ENCODE peak calls at places on chromosomes 7 and 10, in ten cellular contexts. I, C, H, R, X, O, N, Q, M and P are unnamed samples. For H3K4me1, the result is how much of the 10 kb centered on the place peaks cover.

GRCh38 chr10:74079028-74079913 is 71.4 kb downstream of the AP3M1 start:
- ATAC-seq in I (no peak), C (peak), H (no peak), R (no peak), X (no peak), O (no peak), N (peak), Q (no peak), M (no peak), P (no peak)

GRCh38 chr10:17473228-17473950 is 19.0 kb upstream of the ST8SIA6 start:
- ATAC-seq in I (no peak), C (no peak), H (no peak), R (no peak), X (no peak), O (no peak), N (no peak), Q (no peak), M (no peak), P (no peak)

GRCh38 chr10:15196335-15196834 is 27.9 kb upstream of the NMT2 start:
- ATAC-seq in I (peak), C (no peak), H (no peak), R (no peak), X (no peak), O (no peak), N (no peak), Q (no peak), M (no peak), P (no peak)

GRCh38 chr10:92284112-92284704 is 6.7 kb downstream of the CPEB3 start:
- ATAC-seq in I (no peak), C (no peak), H (no peak), R (peak), X (peak), O (no peak), N (no peak), Q (no peak), M (peak), P (peak)

GRCh38 chr10:48678041-48678440 is 6.6 kb upstream of the WDFY4 start:
- ATAC-seq in I (no peak), C (no peak), H (no peak), R (no peak), X (no peak), O (peak), N (no peak), Q (no peak), M (peak), P (no peak)

GRCh38 chr10:79012567-79012966 is 56.2 kb upstream of the ZMIZ1 start:
- ATAC-seq in I (no peak), C (no peak), H (no peak), R (no peak), X (no peak), O (no peak), N (no peak), Q (no peak), M (no peak), P (no peak)

GRCh38 chr10:42962120-42962901 is 114.6 kb upstream of the RET start:
- ATAC-seq in I (no peak), C (no peak), H (no peak), R (peak), X (no peak), O (no peak), N (peak), Q (peak), M (no peak), P (no peak)

GRCh38 chr7:134729895-134730294 is 49.5 kb upstream of the CALD1 start:
- ATAC-seq in I (no peak), C (peak), H (no peak), R (peak), X (no peak), O (no peak), N (no peak), Q (no peak), M (no peak), P (peak)

GRCh38 chr7:28409716-28410627 is 2.3 kb upstream of the CREB5 start:
- ATAC-seq in I (peak), C (peak), H (peak), R (peak), X (peak), O (peak), N (peak), Q (peak), M (peak), P (peak)

GRCh38 chr10:121764241-121764942 is 163.4 kb downstream of the ATE1 start:
- ATAC-seq in I (no peak), C (no peak), H (no peak), R (no peak), X (no peak), O (no peak), N (no peak), Q (no peak), M (no peak), P (no peak)

GRCh38 chr10:6564367-6564766 is 15.7 kb downstream of the PRKCQ start:
- ATAC-seq in I (peak), C (no peak), H (no peak), R (no peak), X (no peak), O (peak), N (no peak), Q (no peak), M (no peak), P (no peak)
- H3K4me1 ChIP-seq in I (under half), C (under half), H (under half), R (under half), X (under half), O (half or more), N (under half), Q (under half), M (under half), P (under half)

DNA sequence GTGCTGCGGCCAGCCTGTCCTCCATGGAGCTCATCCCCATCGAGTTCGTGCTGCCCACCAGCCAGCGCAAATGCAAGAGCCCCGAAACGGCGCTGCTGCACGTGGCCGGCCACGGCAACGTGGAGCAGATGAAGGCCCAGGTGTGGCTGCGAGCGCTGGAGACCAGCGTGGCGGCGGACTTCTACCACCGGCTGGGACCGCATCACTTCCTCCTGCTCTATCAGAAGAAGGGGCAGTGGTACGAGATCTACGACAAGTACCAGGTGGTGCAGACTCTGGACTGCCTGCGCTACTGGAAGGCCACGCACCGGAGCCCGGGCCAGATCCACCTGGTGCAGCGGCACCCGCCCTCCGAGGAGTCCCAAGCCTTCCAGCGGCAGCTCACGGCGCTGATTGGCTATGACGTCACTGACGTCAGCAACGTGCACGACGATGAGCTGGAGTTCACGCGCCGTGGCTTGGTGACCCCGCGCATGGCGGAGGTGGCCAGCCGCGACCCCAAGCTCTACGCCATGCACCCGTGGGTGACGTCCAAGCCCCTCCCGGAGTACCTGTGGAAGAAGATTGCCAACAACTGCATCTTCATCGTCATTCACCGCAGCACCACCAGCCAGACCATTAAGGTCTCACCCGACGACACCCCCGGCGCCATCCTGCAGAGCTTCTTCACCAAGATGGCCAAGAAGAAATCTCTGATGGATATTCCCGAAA is 2.7 kb downstream of the PIK3CG start:
- ATAC-seq in I (no peak), C (no peak), H (no peak), R (no peak), X (no peak), O (no peak), N (no peak), Q (no peak), M (no peak), P (no peak)
- H3K4me1 ChIP-seq in I (under half), C (under half), H (under half), R (under half), X (under half), O (half or more), N (under half), Q (under half), M (under half), P (under half)

GRCh38 chr7:102203218-102203617 is 83.5 kb upstream of the SH2B2 start:
- ATAC-seq in I (no peak), C (no peak), H (no peak), R (no peak), X (no peak), O (no peak), N (no peak), Q (no peak), M (no peak), P (no peak)
- H3K4me1 ChIP-seq in I (under half), C (under half), H (under half), R (under half), X (under half), O (under half), N (under half), Q (under half), M (under half), P (under half)

GRCh38 chr10:30436200-30436599 is 2.2 kb downstream of the MAP3K8 start:
- ATAC-seq in I (peak), C (no peak), H (no peak), R (no peak), X (peak), O (no peak), N (no peak), Q (no peak), M (no peak), P (no peak)
- H3K4me1 ChIP-seq in I (under half), C (under half), H (under half), R (under half), X (under half), O (under half), N (under half), Q (half or more), M (under half), P (under half)